ENCODE peak calls at places on chromosome 19, in five cellular contexts. One of them, this sample, is unnamed.

GRCh38 chr19:4749870-4750269 is 26.2 kb upstream of the DPP9 start:
- DNase-seq in IMR-90: no peak
- DNase-seq in neuronal stem cell: no peak
- DNase-seq in H1: no peak
- DNase-seq in mesenchymal stem cell: no peak
- DNase-seq in this sample: peak; percentile 19

GRCh38 chr19:57633832-57634131 is 814 bp downstream of the ZNF211 start:
- DNase-seq in H1: peak; percentile 41
- DNase-seq in neuronal stem cell: no peak
- DNase-seq in IMR-90: no peak
- DNase-seq in mesenchymal stem cell: no peak
- DNase-seq in this sample: peak; percentile 12

GRCh38 chr19:58382997-58383603 is 2.3 kb upstream of the ZNF837 start:
- DNase-seq in H1: no peak
- DNase-seq in mesenchymal stem cell: no peak
- DNase-seq in IMR-90: no peak
- DNase-seq in neuronal stem cell: no peak
- DNase-seq in this sample: no peak

GRCh38 chr19:30395283-30395682 is 23.1 kb downstream of the ZNF536 start:
- DNase-seq in IMR-90: no peak
- DNase-seq in mesenchymal stem cell: no peak
- DNase-seq in H1: no peak
- DNase-seq in neuronal stem cell: no peak
- DNase-seq in this sample: no peak

GRCh38 chr19:19321143-19321577 is 531 bp downstream of the MAU2 start:
- DNase-seq in neuronal stem cell: peak; percentile 23
- DNase-seq in IMR-90: no peak
- DNase-seq in H1: peak; percentile 53
- DNase-seq in mesenchymal stem cell: peak; percentile 35
- DNase-seq in this sample: peak; percentile 34

GRCh38 chr19:35295792-35296462 is 4.0 kb downstream of the MAG start:
- DNase-seq in neuronal stem cell: no peak
- DNase-seq in mesenchymal stem cell: no peak
- DNase-seq in IMR-90: no peak
- DNase-seq in H1: peak; percentile 66
- DNase-seq in this sample: no peak

GRCh38 chr19:6210721-6211600 is 68.8 kb downstream of the MLLT1 start:
- DNase-seq in neuronal stem cell: no peak
- DNase-seq in IMR-90: no peak
- DNase-seq in H1: no peak
- DNase-seq in mesenchymal stem cell: no peak
- DNase-seq in this sample: no peak

GRCh38 chr19:45931055-45931454 is 16.5 kb upstream of the NANOS2 start:
- DNase-seq in neuronal stem cell: no peak
- DNase-seq in mesenchymal stem cell: no peak
- DNase-seq in H1: no peak
- DNase-seq in IMR-90: no peak
- DNase-seq in this sample: no peak

GRCh38 chr19:48858984-48859710 is 9.3 kb downstream of the PLEKHA4 start:
- DNase-seq in H1: peak; percentile 69
- DNase-seq in mesenchymal stem cell: no peak
- DNase-seq in neuronal stem cell: no peak
- DNase-seq in IMR-90: no peak
- DNase-seq in this sample: peak; percentile 65

GRCh38 chr19:8489591-8490394 is 12.6 kb downstream of the PRAM1 start:
- DNase-seq in neuronal stem cell: no peak
- DNase-seq in mesenchymal stem cell: no peak
- DNase-seq in H1: no peak
- DNase-seq in IMR-90: no peak
- DNase-seq in this sample: no peak

GRCh38 chr19:39306075-39306474 is 9.9 kb downstream of the IFNL1 start:
- DNase-seq in neuronal stem cell: no peak
- DNase-seq in H1: no peak
- DNase-seq in mesenchymal stem cell: no peak
- DNase-seq in IMR-90: no peak
- DNase-seq in this sample: no peak

GRCh38 chr19:39247701-39248664 is 673 bp downstream of the IFNL4 start:
- DNase-seq in neuronal stem cell: no peak
- DNase-seq in H1: peak; percentile 69
- DNase-seq in mesenchymal stem cell: no peak
- DNase-seq in IMR-90: no peak
- DNase-seq in this sample: no peak

GRCh38 chr19:35220315-35220921 is 8.1 kb downstream of the FAM187B start:
- DNase-seq in H1: no peak
- DNase-seq in neuronal stem cell: no peak
- DNase-seq in mesenchymal stem cell: no peak
- DNase-seq in IMR-90: no peak
- DNase-seq in this sample: no peak

GRCh38 chr19:18607222-18608101 is 863 bp upstream of the CRLF1 start:
- DNase-seq in mesenchymal stem cell: no peak
- DNase-seq in H1: peak; percentile 64
- DNase-seq in neuronal stem cell: no peak
- DNase-seq in IMR-90: no peak
- DNase-seq in this sample: peak; percentile 32

GRCh38 chr19:49441210-49441959 is at the start of gene SLC17A7:
- DNase-seq in neuronal stem cell: peak; percentile 65
- DNase-seq in IMR-90: no peak
- DNase-seq in H1: peak; percentile 82
- DNase-seq in mesenchymal stem cell: peak; percentile 39
- DNase-seq in this sample: peak; percentile 30

GRCh38 chr19:39506944-39507714 is 7.8 kb upstream of the SELENOV start:
- DNase-seq in mesenchymal stem cell: peak; percentile 63
- DNase-seq in H1: peak; percentile 81
- DNase-seq in IMR-90: peak; percentile 67
- DNase-seq in neuronal stem cell: peak; percentile 71
- DNase-seq in this sample: peak; percentile 35

GRCh38 chr19:58002384-58003152 is at the start of gene ZNF606:
- DNase-seq in neuronal stem cell: peak; percentile 85
- DNase-seq in H1: peak; percentile 87
- DNase-seq in mesenchymal stem cell: peak; percentile 89
- DNase-seq in IMR-90: peak; percentile 84
- DNase-seq in this sample: peak; percentile 85

GRCh38 chr19:4742717-4743646 is 19.3 kb upstream of the DPP9 start:
- DNase-seq in H1: peak; percentile 69
- DNase-seq in mesenchymal stem cell: no peak
- DNase-seq in neuronal stem cell: no peak
- DNase-seq in IMR-90: no peak
- DNase-seq in this sample: no peak

GRCh38 chr19:32916969-32917611 is 47.5 kb upstream of the SLC7A9 start:
- DNase-seq in neuronal stem cell: no peak
- DNase-seq in mesenchymal stem cell: no peak
- DNase-seq in IMR-90: no peak
- DNase-seq in H1: no peak
- DNase-seq in this sample: no peak

GRCh38 chr19:51884713-51885112 is 3.0 kb downstream of the ZNF577 start:
- DNase-seq in mesenchymal stem cell: no peak
- DNase-seq in IMR-90: no peak
- DNase-seq in H1: no peak
- DNase-seq in neuronal stem cell: no peak
- DNase-seq in this sample: no peak

GRCh38 chr19:4059931-4060620 is 6.6 kb downstream of the ZBTB7A start:
- DNase-seq in IMR-90: no peak
- DNase-seq in H1: no peak
- DNase-seq in mesenchymal stem cell: no peak
- DNase-seq in neuronal stem cell: no peak
- DNase-seq in this sample: no peak

GRCh38 chr19:13154241-13154778 is 4.1 kb downstream of the IER2 start:
- DNase-seq in H1: peak; percentile 53
- DNase-seq in mesenchymal stem cell: peak; percentile 82
- DNase-seq in IMR-90: peak; percentile 95
- DNase-seq in neuronal stem cell: peak; percentile 46
- DNase-seq in this sample: peak; percentile 79

GRCh38 chr19:45496349-45496953 is 396 bp downstream of the RTN2 start:
- DNase-seq in IMR-90: no peak
- DNase-seq in H1: peak; percentile 91
- DNase-seq in mesenchymal stem cell: peak; percentile 43
- DNase-seq in neuronal stem cell: peak; percentile 72
- DNase-seq in this sample: no peak

GRCh38 chr19:3369337-3370213 is 3.2 kb downstream of the NFIC start:
- DNase-seq in neuronal stem cell: no peak
- DNase-seq in IMR-90: peak; percentile 63
- DNase-seq in H1: no peak
- DNase-seq in mesenchymal stem cell: peak; percentile 85
- DNase-seq in this sample: no peak

GRCh38 chr19:46571495-46571894 is 29.6 kb upstream of the CALM3 start:
- DNase-seq in IMR-90: no peak
- DNase-seq in mesenchymal stem cell: peak; percentile 36
- DNase-seq in neuronal stem cell: no peak
- DNase-seq in H1: peak; percentile 66
- DNase-seq in this sample: peak; percentile 2

GRCh38 chr19:35963514-35963913 is 27.3 kb downstream of the LRFN3 start:
- DNase-seq in mesenchymal stem cell: peak; percentile 68
- DNase-seq in IMR-90: peak; percentile 56
- DNase-seq in H1: peak; percentile 88
- DNase-seq in neuronal stem cell: peak; percentile 69
- DNase-seq in this sample: peak; percentile 75

GRCh38 chr19:23052349-23052748 is 49.4 kb upstream of the ZNF728 start:
- DNase-seq in H1: no peak
- DNase-seq in neuronal stem cell: no peak
- DNase-seq in mesenchymal stem cell: no peak
- DNase-seq in IMR-90: no peak
- DNase-seq in this sample: peak; percentile 65

GRCh38 chr19:50817941-50818858 is 5.4 kb downstream of the KLK1 start:
- DNase-seq in IMR-90: no peak
- DNase-seq in H1: peak; percentile 99
- DNase-seq in mesenchymal stem cell: peak; percentile 16
- DNase-seq in neuronal stem cell: peak; percentile 76
- DNase-seq in this sample: no peak
- H3K14ac ChIP-seq in IMR-90: no peak overlapping the region
- H3K14ac ChIP-seq in H1: no peak overlapping the region
- H3K14ac ChIP-seq in mesenchymal stem cell: no peak overlapping the region
- H3K14ac ChIP-seq in neuronal stem cell: no peak overlapping the region
- H3K14ac ChIP-seq in this sample: no peak overlapping the region

GRCh38 chr19:55405638-55406037 is 1.9 kb downstream of the UBE2S start:
- DNase-seq in IMR-90: no peak
- DNase-seq in H1: no peak
- DNase-seq in mesenchymal stem cell: no peak
- DNase-seq in neuronal stem cell: no peak
- DNase-seq in this sample: no peak
- H3K27ac ChIP-seq in IMR-90: no peak overlapping the region
- H3K27ac ChIP-seq in H1: no peak overlapping the region
- H3K27ac ChIP-seq in mesenchymal stem cell: no peak overlapping the region
- H3K27ac ChIP-seq in neuronal stem cell: no peak overlapping the region
- H3K27ac ChIP-seq in this sample: no peak overlapping the region

DNA sequence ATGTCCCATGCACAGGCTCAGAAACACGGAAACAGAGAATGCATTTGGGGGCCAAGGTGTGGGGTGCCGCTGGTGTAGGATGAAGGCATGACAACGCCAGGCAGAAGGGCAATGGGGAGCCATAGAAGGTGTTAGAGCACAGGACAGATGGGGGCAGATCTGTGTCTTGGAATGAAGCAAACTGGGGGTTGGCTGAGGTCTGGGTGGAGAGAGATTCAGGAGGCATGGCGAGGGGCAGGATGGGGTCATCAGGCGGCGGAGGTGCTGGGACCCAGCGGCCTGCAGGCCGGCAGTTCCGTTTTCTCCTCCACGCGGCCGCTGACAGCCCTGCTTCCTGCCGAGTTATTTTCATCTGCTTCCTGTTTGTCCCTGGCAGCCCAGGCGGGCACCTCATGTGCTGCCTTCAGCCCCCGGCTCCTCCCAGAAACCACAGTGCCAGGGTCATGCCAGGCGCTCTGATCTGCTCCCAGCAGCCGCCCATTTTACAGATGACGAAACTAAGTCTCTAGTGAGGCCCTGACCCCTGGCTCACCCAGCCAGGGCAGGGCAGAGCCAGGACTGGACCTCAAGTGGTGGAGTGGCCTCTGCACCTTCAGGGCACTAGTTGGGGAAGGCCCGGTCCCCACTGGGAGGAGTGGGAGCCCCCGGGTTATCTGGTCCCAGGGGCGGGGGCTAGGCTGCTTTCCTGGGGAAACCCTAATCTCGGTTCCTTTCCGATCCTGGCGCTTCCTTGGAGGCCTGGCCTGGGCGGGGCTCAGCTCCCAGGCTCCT is 2.2 kb downstream of the ARHGAP45 start:
- DNase-seq in mesenchymal stem cell: no peak
- DNase-seq in IMR-90: no peak
- DNase-seq in H1: no peak
- DNase-seq in neuronal stem cell: no peak
- DNase-seq in this sample: no peak
- H3K4me3 ChIP-seq in mesenchymal stem cell: no peak overlapping the region
- H3K4me3 ChIP-seq in IMR-90: no peak overlapping the region
- H3K4me3 ChIP-seq in H1: no peak overlapping the region
- H3K4me3 ChIP-seq in neuronal stem cell: no peak overlapping the region
- H3K4me3 ChIP-seq in this sample: no peak overlapping the region

GRCh38 chr19:21143846-21144245 is 2.0 kb downstream of the ZNF431 start:
- DNase-seq in IMR-90: no peak
- DNase-seq in neuronal stem cell: no peak
- DNase-seq in mesenchymal stem cell: peak; percentile 3
- DNase-seq in H1: no peak
- DNase-seq in this sample: peak; percentile 80
- H3K14ac ChIP-seq in IMR-90: no peak overlapping the region
- H3K14ac ChIP-seq in neuronal stem cell: no peak overlapping the region
- H3K14ac ChIP-seq in mesenchymal stem cell: no peak overlapping the region
- H3K14ac ChIP-seq in H1: no peak overlapping the region
- H3K14ac ChIP-seq in this sample: no peak overlapping the region

DNA sequence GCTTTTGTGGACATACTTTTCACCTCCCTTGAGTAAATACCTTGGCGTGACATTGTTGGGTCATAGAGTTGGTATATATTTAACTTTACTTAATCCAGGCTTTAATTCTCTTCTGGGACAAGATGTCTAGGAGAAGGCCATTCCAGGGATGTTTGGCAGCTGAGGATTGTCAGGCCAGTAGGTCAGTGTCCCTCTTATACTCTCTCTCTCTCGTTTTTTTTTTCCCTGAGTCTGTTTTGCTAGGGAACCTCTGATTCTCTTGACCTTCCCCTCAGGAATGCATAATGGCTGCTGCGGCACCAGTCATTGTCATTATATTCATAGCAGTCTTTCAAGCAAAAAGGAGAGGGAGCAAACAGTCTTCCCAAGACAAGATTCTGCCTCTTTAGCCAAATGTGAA is 48.8 kb downstream of the BICRA start:
- DNase-seq in neuronal stem cell: no peak
- DNase-seq in mesenchymal stem cell: no peak
- DNase-seq in H1: no peak
- DNase-seq in IMR-90: no peak
- DNase-seq in this sample: no peak
- H3K27ac ChIP-seq in neuronal stem cell: no peak overlapping the region
- H3K27ac ChIP-seq in mesenchymal stem cell: no peak overlapping the region
- H3K27ac ChIP-seq in H1: no peak overlapping the region
- H3K27ac ChIP-seq in IMR-90: no peak overlapping the region
- H3K27ac ChIP-seq in this sample: no peak overlapping the region